ENCODE peak calls at places on chromosome 22, in four cellular contexts. K, V, Q and J are unnamed samples.

GRCh38 chr22:38292694-38293093 is 19.9 kb upstream of the TMEM184B start:
- DNase-seq in K (no peak), V (no peak), Q (no peak), J (no peak)

GRCh38 chr22:49678842-49679170 is 148.9 kb downstream of the BRD1 start:
- DNase-seq in K (no peak), V (no peak), Q (no peak), J (no peak)

GRCh38 chr22:19419464-19420178 is 11.9 kb downstream of the HIRA start:
- DNase-seq in K (peak), V (no peak), Q (no peak), J (peak)

GRCh38 chr22:38030311-38031133 is 26.7 kb upstream of the PICK1 start:
- DNase-seq in K (no peak), V (no peak), Q (no peak), J (peak)

GRCh38 chr22:38569972-38570840 is at the start of gene DMC1:
- DNase-seq in K (peak), V (peak), Q (peak), J (peak)

GRCh38 chr22:38844661-38845367 is 986 bp upstream of the NPTXR start:
- DNase-seq in K (no peak), V (no peak), Q (no peak), J (no peak)

GRCh38 chr22:21681566-21682370 is 16.0 kb downstream of the PPIL2 start:
- DNase-seq in K (no peak), V (no peak), Q (no peak), J (no peak)

GRCh38 chr22:42978453-42979103 is 36.4 kb downstream of the PACSIN2 start:
- DNase-seq in K (no peak), V (no peak), Q (no peak), J (no peak)

GRCh38 chr22:48755332-48755949 is 1072.2 kb downstream of the BRD1 start:
- DNase-seq in K (no peak), V (no peak), Q (no peak), J (no peak)

GRCh38 chr22:37633082-37633692 is 6.3 kb upstream of the SH3BP1 start:
- DNase-seq in K (peak), V (no peak), Q (no peak), J (no peak)

GRCh38 chr22:43897751-43898261 is 6.0 kb upstream of the PNPLA5 start:
- DNase-seq in K (no peak), V (no peak), Q (no peak), J (no peak)

GRCh38 chr22:39928556-39929401 is 27.9 kb downstream of the GRAP2 start:
- DNase-seq in K (no peak), V (no peak), Q (no peak), J (no peak)

GRCh38 chr22:45682069-45682468 is 10.4 kb downstream of the ATXN10 start:
- DNase-seq in K (no peak), V (no peak), Q (no peak), J (no peak)

GRCh38 chr22:45683248-45683647 is 11.6 kb downstream of the ATXN10 start:
- DNase-seq in K (no peak), V (no peak), Q (no peak), J (no peak)

GRCh38 chr22:45684169-45684568 is 12.5 kb downstream of the ATXN10 start:
- DNase-seq in K (no peak), V (no peak), Q (no peak), J (no peak)

GRCh38 chr22:45684752-45685359 is 13.2 kb downstream of the ATXN10 start:
- DNase-seq in K (no peak), V (no peak), Q (no peak), J (no peak)

GRCh38 chr22:45683680-45684079 is 12.0 kb downstream of the ATXN10 start:
- DNase-seq in K (no peak), V (no peak), Q (no peak), J (no peak)
- TF ChIP-seq POLR2AphosphoS2 in K (no peak), V (no peak), Q (no peak), J (no peak)

DNA sequence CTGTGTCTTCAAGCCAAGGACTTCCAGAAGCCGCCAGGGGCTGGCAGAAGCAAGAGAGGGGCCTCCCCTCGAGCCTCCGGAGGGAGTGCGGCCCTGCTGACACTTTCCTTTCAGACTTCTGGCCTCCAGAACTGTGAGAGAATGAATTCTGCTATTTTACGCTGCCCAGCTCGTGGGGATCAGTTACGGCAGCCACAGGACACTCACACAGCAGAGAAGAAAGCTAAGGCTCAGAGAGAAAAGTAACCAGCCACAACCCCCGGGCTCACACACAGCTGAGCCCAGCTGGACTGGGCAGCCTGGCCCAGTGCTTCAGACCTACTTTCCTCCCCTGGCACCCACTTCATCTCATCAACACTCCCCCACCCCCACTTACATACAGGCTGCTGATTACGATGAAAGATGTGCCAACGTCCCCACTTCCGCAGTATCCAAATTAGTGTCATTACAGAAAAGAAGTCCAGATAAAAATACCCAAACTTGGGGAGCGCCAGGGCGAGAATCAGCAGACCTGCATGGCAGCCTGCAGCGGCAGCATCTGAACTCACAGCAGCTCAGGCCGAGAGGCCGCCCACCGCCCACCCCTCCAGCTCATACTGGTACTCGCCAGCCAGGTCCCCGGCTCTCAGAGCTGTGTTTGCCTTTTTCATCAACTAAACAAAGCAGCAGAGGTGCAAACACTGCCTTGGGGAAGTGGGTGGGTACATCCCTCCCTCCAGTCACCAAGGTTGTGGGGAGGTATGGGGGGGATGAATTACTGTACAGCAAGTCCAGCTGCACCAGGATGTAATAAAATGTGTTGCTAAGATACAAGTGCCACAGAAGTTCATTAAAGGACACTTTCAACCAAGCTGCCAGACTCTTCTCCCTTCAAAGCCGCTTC is 15.2 kb downstream of the PHF21B start:
- DNase-seq in K (no peak), V (no peak), Q (no peak), J (no peak)
- TF ChIP-seq POLR2AphosphoS2 in K (no peak), V (no peak), Q (no peak), J (no peak)

DNA sequence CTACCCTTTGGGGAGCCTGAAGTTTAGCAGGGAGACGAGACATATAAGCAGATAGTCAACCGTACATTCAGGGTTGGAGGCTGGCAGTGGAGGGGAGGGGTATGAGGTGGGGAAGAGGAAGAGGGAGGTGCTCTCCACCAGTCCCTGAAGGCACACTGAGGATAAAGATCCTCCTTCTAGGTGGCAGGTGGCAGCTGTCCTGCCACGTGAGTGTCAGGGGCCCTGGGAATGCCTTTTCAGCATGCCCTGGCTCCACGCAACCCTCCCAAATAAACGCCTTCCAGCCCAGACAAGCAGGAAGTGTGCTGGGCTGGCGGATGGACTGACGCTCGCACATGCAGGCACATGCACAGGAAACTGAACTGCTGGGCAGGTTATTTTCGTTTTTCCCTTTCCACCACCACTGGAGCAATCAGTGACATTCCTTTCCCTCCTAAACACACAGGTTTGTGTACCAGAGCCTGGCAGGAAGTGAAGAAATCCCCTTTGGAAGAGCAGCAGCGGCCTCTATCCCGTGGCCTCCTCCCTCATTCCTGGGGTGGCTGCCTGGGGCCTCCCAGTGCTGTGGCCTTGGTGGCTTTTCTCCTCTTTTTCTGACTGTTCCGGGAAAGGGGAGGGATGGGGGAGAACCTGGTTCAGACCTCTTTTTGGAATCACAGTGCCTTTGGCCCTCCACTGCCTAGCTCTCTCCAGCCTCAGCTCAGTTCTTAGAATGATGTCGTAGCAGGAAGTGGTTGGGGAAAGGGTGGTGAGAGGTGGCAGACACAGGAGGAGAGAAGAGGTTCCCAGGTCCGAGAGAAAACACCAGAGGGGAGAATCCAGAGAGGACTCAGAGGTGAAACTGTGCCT is 157.0 kb upstream of the TIMP3 start:
- DNase-seq in K (no peak), V (no peak), Q (peak), J (no peak)
- TF ChIP-seq POLR2AphosphoS2 in K (no peak), V (no peak), Q (no peak), J (no peak)

GRCh38 chr22:41863472-41863871 is 30.6 kb downstream of the SREBF2 start:
- DNase-seq in K (no peak), V (no peak), Q (no peak), J (no peak)
- TF ChIP-seq POLR2AphosphoS2 in K (no peak), V (no peak), Q (no peak), J (no peak)

GRCh38 chr22:26894362-26894761 is 237.0 kb downstream of the MIAT start:
- DNase-seq in K (no peak), V (no peak), Q (no peak), J (no peak)

GRCh38 chr22:26893034-26893710 is 235.8 kb downstream of the MIAT start:
- DNase-seq in K (no peak), V (no peak), Q (no peak), J (no peak)

GRCh38 chr22:26892401-26893033 is 235.1 kb downstream of the MIAT start:
- DNase-seq in K (no peak), V (no peak), Q (no peak), J (no peak)

GRCh38 chr22:26894766-26895485 is 237.5 kb downstream of the MIAT start:
- DNase-seq in K (no peak), V (peak), Q (peak), J (no peak)

DNA sequence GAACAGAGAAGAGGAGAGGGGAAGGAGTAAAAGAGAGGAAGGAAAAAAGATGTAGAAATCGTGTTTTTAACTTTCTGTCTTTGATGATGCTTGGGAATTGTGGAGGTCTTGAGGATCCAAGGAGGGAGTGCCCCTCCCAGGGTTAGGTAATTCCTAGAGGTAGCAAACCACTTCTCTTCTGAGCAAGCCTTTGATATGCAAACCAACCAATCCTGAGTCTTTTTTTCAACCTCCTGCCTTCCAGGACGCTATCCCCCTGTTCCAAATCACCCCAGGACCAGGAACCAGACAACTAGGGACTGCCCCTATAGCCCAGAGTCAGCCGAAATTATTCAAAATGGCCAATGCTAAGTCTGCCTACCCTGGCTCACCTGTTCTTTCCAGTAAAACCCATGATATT is 236.3 kb downstream of the MIAT start:
- DNase-seq in K (no peak), V (no peak), Q (no peak), J (no peak)
- TF ChIP-seq POLR2AphosphoS2 in K (no peak), V (no peak), Q (no peak), J (no peak)

GRCh38 chr22:17772249-17772962 is 1.9 kb downstream of the BID start:
- DNase-seq in K (no peak), V (no peak), Q (no peak), J (no peak)

GRCh38 chr22:17774928-17775675 is 833 bp upstream of the BID start:
- DNase-seq in K (no peak), V (no peak), Q (no peak), J (no peak)

GRCh38 chr22:17774206-17774927 is at the start of gene BID:
- DNase-seq in K (no peak), V (no peak), Q (no peak), J (peak)

GRCh38 chr22:17772963-17773605 is 1.2 kb downstream of the BID start:
- DNase-seq in K (no peak), V (no peak), Q (no peak), J (peak)

DNA sequence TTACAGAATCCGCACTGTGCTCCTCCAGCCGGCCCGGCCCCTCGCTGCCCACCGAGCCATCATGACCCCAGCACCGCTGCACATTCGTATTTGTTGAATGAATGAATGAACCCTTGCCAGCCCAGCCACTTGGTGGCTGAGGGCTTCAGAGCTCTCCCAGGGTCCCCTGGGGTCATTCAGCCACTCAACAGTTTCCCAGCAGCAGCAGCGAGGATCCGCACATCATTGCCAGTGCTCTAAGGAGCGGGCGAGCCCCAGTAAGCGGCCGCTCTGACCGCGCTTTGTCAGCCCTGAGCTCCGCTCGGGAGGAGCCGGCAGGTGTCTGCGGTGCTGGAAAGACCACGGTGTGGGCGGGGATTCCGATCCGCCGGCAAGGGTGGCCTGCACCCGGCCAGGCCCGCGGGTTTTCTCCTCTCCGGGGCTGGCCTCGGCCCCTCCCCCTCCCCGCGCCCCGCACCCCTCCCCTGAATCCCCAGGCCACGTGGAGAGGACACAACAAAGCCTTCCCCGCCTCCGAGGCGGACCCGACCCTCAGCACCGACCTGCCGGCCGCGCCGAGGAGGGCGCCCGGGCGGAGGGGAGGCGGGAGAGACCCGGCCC is 563 bp downstream of the BID start:
- DNase-seq in K (no peak), V (peak), Q (peak), J (peak)
- TF ChIP-seq POLR2AphosphoS2 in K (no peak), V (no peak), Q (no peak), J (no peak)